ENCODE peak calls at places on chromosomes 13 and 19, in six cellular contexts. M, H, T, S, W and L are unnamed samples.
A peak's percentile ranks its signal among the peaks of the same experiment; 100 is the strongest.

GRCh38 chr13:22757530-22758120 is 423.2 kb upstream of the SGCG start:
- DNase-seq in M (no peak), H (peak; percentile 45), T (no peak), S (no peak), W (no peak), L (no peak)

GRCh38 chr13:22934744-22935523 is 245.8 kb upstream of the SGCG start:
- DNase-seq in M (no peak), H (no peak), T (no peak), S (no peak), W (no peak), L (no peak)

GRCh38 chr19:18658366-18658855 is 21.6 kb downstream of the KLHL26 start:
- DNase-seq in M (no peak), H (no peak), T (no peak), S (no peak), W (no peak), L (no peak)

GRCh38 chr13:41453620-41454019 is 3.7 kb upstream of the RGCC start:
- DNase-seq in M (no peak), H (no peak), T (no peak), S (no peak), W (no peak), L (no peak)

GRCh38 chr13:103799028-103799427 is 732.8 kb upstream of the SLC10A2 start:
- DNase-seq in M (no peak), H (no peak), T (no peak), S (no peak), W (no peak), L (no peak)

GRCh38 chr19:14006766-14007562 is 844 bp upstream of the RFX1 start:
- DNase-seq in M (no peak), H (no peak), T (no peak), S (peak; percentile 87), W (peak; percentile 84), L (peak; percentile 94)

GRCh38 chr19:5138606-5139594 is 170.0 kb downstream of the KDM4B start:
- DNase-seq in M (peak; percentile 62), H (no peak), T (no peak), S (no peak), W (no peak), L (peak; percentile 87)

GRCh38 chr13:114124486-114124885 is 7.9 kb downstream of the RASA3 start:
- DNase-seq in M (no peak), H (no peak), T (no peak), S (no peak), W (no peak), L (peak; percentile 50)

GRCh38 chr13:19927117-19927734 is 31.3 kb upstream of the ZMYM2 start:
- DNase-seq in M (no peak), H (no peak), T (peak; percentile 27), S (no peak), W (no peak), L (no peak)

GRCh38 chr13:108044929-108045328 is 170.4 kb downstream of the LIG4 start:
- DNase-seq in M (no peak), H (peak; percentile 18), T (no peak), S (no peak), W (no peak), L (no peak)

GRCh38 chr19:54298357-54299125 is 14.4 kb downstream of the LILRA5 start:
- DNase-seq in M (no peak), H (no peak), T (no peak), S (no peak), W (peak; percentile 25), L (no peak)

GRCh38 chr13:20826810-20827560 is 53.2 kb upstream of the EEF1AKMT1 start:
- DNase-seq in M (no peak), H (no peak), T (no peak), S (no peak), W (no peak), L (no peak)

GRCh38 chr19:10262771-10263170 is 8.1 kb upstream of the ICAM1 start:
- DNase-seq in M (no peak), H (no peak), T (no peak), S (no peak), W (no peak), L (no peak)

GRCh38 chr19:45168767-45169351 is 8.1 kb upstream of the NKPD1 start:
- DNase-seq in M (no peak), H (no peak), T (no peak), S (peak; percentile 13), W (no peak), L (peak; percentile 66)

GRCh38 chr19:41225238-41226052 is 6.4 kb downstream of the AXL start:
- DNase-seq in M (peak; percentile 68), H (peak; percentile 28), T (peak; percentile 95), S (peak; percentile 48), W (no peak), L (peak; percentile 65)

GRCh38 chr19:16035601-16036297 is 40.5 kb upstream of the TPM4 start:
- DNase-seq in M (no peak), H (no peak), T (no peak), S (no peak), W (peak; percentile 48), L (no peak)

GRCh38 chr13:22050951-22051563 is 380.2 kb downstream of the FGF9 start:
- DNase-seq in M (no peak), H (no peak), T (no peak), S (no peak), W (no peak), L (no peak)

GRCh38 chr13:30744056-30744684 is 8.8 kb downstream of the ALOX5AP start:
- DNase-seq in M (no peak), H (no peak), T (no peak), S (no peak), W (no peak), L (peak; percentile 83)

GRCh38 chr13:47661076-47661475 is 340.0 kb downstream of the SUCLA2 start:
- DNase-seq in M (no peak), H (no peak), T (no peak), S (no peak), W (no peak), L (no peak)

DNA sequence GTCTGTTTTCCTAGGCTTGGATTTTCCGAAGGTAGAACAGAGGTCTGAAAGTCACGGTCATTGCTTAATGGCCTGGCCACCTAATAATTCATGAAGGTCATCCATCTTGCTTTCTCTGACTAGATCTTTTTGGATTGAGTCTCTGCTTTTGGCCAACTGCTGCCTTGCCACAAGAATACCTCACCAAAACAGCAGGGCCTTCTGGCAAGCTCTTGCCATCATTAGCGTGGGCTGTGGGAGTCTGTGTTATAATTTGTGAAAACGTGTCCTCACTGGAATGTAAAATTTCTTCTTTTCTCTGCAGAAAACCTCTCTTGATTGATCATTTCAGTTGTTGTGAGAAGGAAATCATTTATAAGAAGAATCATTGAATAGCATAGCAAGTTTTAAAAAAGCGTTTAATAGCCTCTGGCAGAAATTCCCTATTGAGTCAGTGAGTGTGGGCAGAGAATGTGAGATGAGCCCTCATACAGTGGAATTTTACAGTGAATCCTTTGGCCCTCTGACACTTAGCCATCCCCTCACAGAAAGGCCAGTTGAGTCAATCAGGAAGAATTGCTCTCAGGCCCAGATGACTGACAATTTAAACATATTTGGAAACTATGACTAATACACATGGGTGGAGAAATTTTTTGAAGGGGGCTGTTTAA is 43.2 kb upstream of the ERICH6B start:
- DNase-seq in M (no peak), H (no peak), T (no peak), S (no peak), W (no peak), L (no peak)
- H3K4me1 ChIP-seq in M (no peaks in the 10 kb centered on the region), H (no peaks in the 10 kb centered on the region), T (no peaks in the 10 kb centered on the region), S (no peaks in the 10 kb centered on the region), W (no peaks in the 10 kb centered on the region), L (no peaks in the 10 kb centered on the region)

GRCh38 chr13:58059624-58060023 is 428.1 kb downstream of the PCDH17 start:
- DNase-seq in M (no peak), H (no peak), T (no peak), S (no peak), W (no peak), L (no peak)

GRCh38 chr13:58051807-58052375 is 420.3 kb downstream of the PCDH17 start:
- DNase-seq in M (no peak), H (no peak), T (no peak), S (no peak), W (no peak), L (no peak)

GRCh38 chr13:58056411-58056810 is 424.9 kb downstream of the PCDH17 start:
- DNase-seq in M (no peak), H (no peak), T (no peak), S (no peak), W (no peak), L (no peak)
- H3K9me3 ChIP-seq in M (no peaks in the 10 kb centered on the region), H (no peaks in the 10 kb centered on the region), T (no peaks in the 10 kb centered on the region), S (no peaks in the 10 kb centered on the region), W (no peaks in the 10 kb centered on the region), L (no peaks in the 10 kb centered on the region)

GRCh38 chr13:74669149-74669548 is 534.9 kb upstream of the KLF12 start:
- DNase-seq in M (no peak), H (no peak), T (no peak), S (no peak), W (no peak), L (no peak)
- H3K4me1 ChIP-seq in M (no peaks in the 10 kb centered on the region), H (no peaks in the 10 kb centered on the region), T (no peaks in the 10 kb centered on the region), S (no peaks in the 10 kb centered on the region), W (no peaks in the 10 kb centered on the region), L (no peaks in the 10 kb centered on the region)

GRCh38 chr19:21264416-21264815 is 64.8 kb downstream of the ZNF708 start:
- DNase-seq in M (no peak), H (no peak), T (no peak), S (no peak), W (no peak), L (no peak)
- H3K9me3 ChIP-seq in M (no peaks in the 10 kb centered on the region), H (no peaks in the 10 kb centered on the region), T (no peaks in the 10 kb centered on the region), S (peaks cover 9% of the 10 kb centered on the region), W (peaks cover 30% of the 10 kb centered on the region), L (peaks cover 51% of the 10 kb centered on the region)

GRCh38 chr19:2273356-2274184 is 8.4 kb downstream of the PEAK3 start:
- DNase-seq in M (peak; percentile 71), H (peak; percentile 86), T (no peak), S (peak; percentile 78), W (peak; percentile 82), L (peak; percentile 94)
- H3K4me1 ChIP-seq in M (peaks cover 43% of the 10 kb centered on the region), H (peaks cover 6% of the 10 kb centered on the region), T (peaks cover 6% of the 10 kb centered on the region), S (peaks cover 72% of the 10 kb centered on the region), W (peaks cover 25% of the 10 kb centered on the region), L (peaks cover 67% of the 10 kb centered on the region)